ENCODE peak calls at places on chromosome 15, in nine cellular contexts. Q is IMR-90, N is erythroblast, W is ovary, A is GM12892, R is body of pancreas, V is esophagus squamous epithelium, L is NB4, S is HepG2. D is an unnamed sample.
A peak's percentile ranks its signal among the peaks of the same experiment; 100 is the strongest.

GRCh38 chr15:49830411-49830810 is 209.6 kb downstream of the DTWD1 start:
- DNase-seq in R (no peak), A (no peak), N (no peak), Q (peak; percentile 36), S (no peak), W (no peak), L (no peak), V (no peak), D (no peak)

GRCh38 chr15:99076555-99077308 is 28.1 kb upstream of the SYNM start:
- DNase-seq in A (no peak), R (peak; percentile 75), V (no peak), S (peak; percentile 67), N (peak; percentile 47), Q (peak; percentile 86), W (peak; percentile 75), L (peak; percentile 83), D (no peak)

GRCh38 chr15:34116620-34117019 is 14.7 kb downstream of the PGBD4 start:
- DNase-seq in A (no peak), Q (no peak), N (no peak), R (no peak), W (no peak), S (no peak), L (no peak), V (no peak), D (no peak)

GRCh38 chr15:31280831-31281216 is 45.8 kb upstream of the KLF13 start:
- DNase-seq in W (no peak), L (no peak), A (no peak), R (no peak), V (no peak), S (no peak), N (no peak), Q (no peak), D (peak; percentile 14)

GRCh38 chr15:69489101-69489571 is 36.5 kb downstream of the RPLP1 start:
- DNase-seq in V (no peak), S (no peak), N (no peak), W (no peak), Q (no peak), A (no peak), R (no peak), L (no peak), D (no peak)

GRCh38 chr15:48858401-48858800 is 19.5 kb upstream of the EID1 start:
- DNase-seq in W (no peak), S (no peak), R (no peak), A (no peak), N (peak; percentile 84), V (no peak), Q (peak; percentile 70), L (peak; percentile 13), D (no peak)

GRCh38 chr15:74541494-74542191 is 623 bp downstream of the ARID3B start:
- DNase-seq in R (peak; percentile 41), V (peak; percentile 17), S (peak; percentile 29), L (peak; percentile 93), A (peak; percentile 55), Q (peak; percentile 78), W (peak; percentile 19), N (peak; percentile 79), D (peak; percentile 66)

GRCh38 chr15:100689500-100689899 is 87.1 kb downstream of the ASB7 start:
- DNase-seq in V (no peak), W (no peak), R (no peak), S (no peak), L (no peak), Q (no peak), N (no peak), A (no peak), D (no peak)

GRCh38 chr15:48601095-48601494 is 44.4 kb downstream of the FBN1 start:
- DNase-seq in S (no peak), L (no peak), R (no peak), A (no peak), W (no peak), N (no peak), Q (no peak), V (no peak), D (no peak)

GRCh38 chr15:74242296-74242929 is 6.3 kb downstream of the CCDC33 start:
- DNase-seq in S (peak; percentile 6), R (peak; percentile 31), N (no peak), L (no peak), V (no peak), W (no peak), A (no peak), Q (peak; percentile 17), D (no peak)

GRCh38 chr15:37058316-37058985 is 41.9 kb downstream of the MEIS2 start:
- DNase-seq in W (no peak), Q (no peak), V (no peak), N (no peak), A (no peak), R (no peak), S (peak; percentile 19), L (no peak), D (no peak)

GRCh38 chr15:38696120-38696727 is 131.6 kb upstream of the RASGRP1 start:
- DNase-seq in R (no peak), W (no peak), S (no peak), N (peak; percentile 23), L (peak; percentile 95), V (no peak), Q (peak; percentile 63), A (no peak), D (no peak)

GRCh38 chr15:42344763-42345162 is 14.5 kb upstream of the CAPN3 start:
- DNase-seq in V (no peak), Q (peak; percentile 83), A (no peak), R (no peak), L (peak; percentile 22), S (no peak), W (no peak), N (no peak), D (no peak)

GRCh38 chr15:79009388-79009787 is 64.5 kb upstream of the CTSH start:
- DNase-seq in L (no peak), Q (no peak), S (no peak), N (no peak), V (no peak), A (no peak), W (no peak), R (no peak), D (no peak)

GRCh38 chr15:50148362-50148963 is 29.4 kb upstream of the ATP8B4 start:
- DNase-seq in Q (peak; percentile 79), L (peak; percentile 50), N (peak; percentile 31), S (peak; percentile 59), V (no peak), W (no peak), A (no peak), R (no peak), D (no peak)

GRCh38 chr15:91944334-91944733 is 90.8 kb downstream of the SLCO3A1 start:
- DNase-seq in V (no peak), W (no peak), Q (no peak), N (no peak), R (peak; percentile 40), A (no peak), L (no peak), S (no peak), D (no peak)

GRCh38 chr15:101225658-101226057 is 26.2 kb downstream of the CHSY1 start:
- DNase-seq in R (no peak), V (no peak), A (no peak), N (no peak), L (no peak), W (no peak), S (no peak), Q (peak; percentile 63), D (no peak)

GRCh38 chr15:37824717-37825382 is 109.6 kb upstream of the TMCO5A start:
- DNase-seq in V (no peak), S (peak; percentile 2), Q (peak; percentile 98), R (no peak), N (no peak), L (peak; percentile 42), A (no peak), W (no peak), D (no peak)

GRCh38 chr15:57320543-57321220 is 55.6 kb upstream of the CGNL1 start:
- DNase-seq in V (no peak), L (peak; percentile 78), W (no peak), A (no peak), R (no peak), N (no peak), Q (peak; percentile 38), S (no peak), D (no peak)

GRCh38 chr15:90901799-90902655 is 1.1 kb upstream of the MAN2A2 start:
- DNase-seq in Q (peak; percentile 78), W (peak; percentile 71), L (peak; percentile 92), R (peak; percentile 84), N (peak; percentile 100), V (no peak), S (peak; percentile 64), A (peak; percentile 93), D (peak; percentile 93)
- TF ChIP-seq POLR2A in Q (no peak), W (no peak), L (peak; percentile 59), R (peak; percentile 51), N (peak; percentile 94), V (peak; percentile 53), S (peak; percentile 37), A (peak; percentile 36), D (peak; percentile 64)

GRCh38 chr15:40941078-40941527 is 12.0 kb downstream of the DLL4 start:
- DNase-seq in W (no peak), A (no peak), L (no peak), Q (no peak), V (no peak), N (no peak), R (no peak), S (no peak), D (no peak)
- TF ChIP-seq POLR2A in W (no peak), A (no peak), L (no peak), Q (no peak), V (no peak), N (no peak), R (no peak), S (no peak), D (no peak)

GRCh38 chr15:88467935-88468528 is 524 bp downstream of the MRPS11 start:
- DNase-seq in V (no peak), W (no peak), S (no peak), N (peak; percentile 54), Q (peak; percentile 14), R (no peak), L (peak; percentile 52), A (no peak), D (no peak)

GRCh38 chr15:88463870-88464532 is 3.2 kb downstream of the MRPL46 start:
- DNase-seq in V (no peak), W (no peak), N (no peak), L (no peak), Q (no peak), R (no peak), A (no peak), S (peak; percentile 77), D (no peak)

GRCh38 chr15:88465633-88466219 is 1.5 kb downstream of the MRPL46 start:
- DNase-seq in W (no peak), L (peak; percentile 81), A (no peak), V (no peak), S (peak; percentile 93), Q (peak; percentile 55), N (peak; percentile 72), R (no peak), D (no peak)

GRCh38 chr15:88469321-88469720 is 1.8 kb downstream of the MRPS11 start:
- DNase-seq in S (no peak), V (no peak), Q (no peak), A (no peak), N (no peak), L (no peak), W (no peak), R (no peak), D (no peak)

GRCh38 chr15:88467073-88467934 is at the start of the genes MRPL46 and MRPS11:
- DNase-seq in Q (peak; percentile 83), V (peak; percentile 32), W (peak; percentile 83), L (peak; percentile 90), R (peak; percentile 92), N (peak; percentile 93), S (peak; percentile 79), A (peak; percentile 71), D (peak; percentile 95)
- TF ChIP-seq POLR2A in Q (no peak), V (no peak), W (peak; percentile 20), L (peak; percentile 70), R (peak; percentile 22), N (peak; percentile 84), S (peak; percentile 78), A (peak; percentile 89), D (no peak)

GRCh38 chr15:77419836-77420609 is at the start of gene PEAK1:
- DNase-seq in L (peak; percentile 99), Q (peak; percentile 98), W (peak; percentile 100), V (peak; percentile 93), N (peak; percentile 99), R (peak; percentile 100), A (peak; percentile 81), S (peak; percentile 97), D (peak; percentile 100)
- TF ChIP-seq POLR2A in L (peak; percentile 60), Q (peak; percentile 91), W (peak; percentile 86), V (peak; percentile 90), N (peak; percentile 57), R (peak; percentile 85), A (peak; percentile 63), S (peak; percentile 65), D (peak; percentile 91)

D was measured in Peyer's patch.